ENCODE peak calls at places on chromosomes 1 and 21, in four cellular contexts. A, K, R and T are unnamed samples. For H3K36me3, the result is how much of the 10 kb centered on the place peaks cover.

GRCh38 chr1:227559926-227560325 is 3.4 kb upstream of the ZNF678 start:
- DNase-seq in A (no peak), K (no peak), R (no peak), T (no peak)

GRCh38 chr1:234163267-234163919 is 209.9 kb upstream of the COA6 start:
- DNase-seq in R (no peak), A (no peak), K (no peak), T (no peak)

GRCh38 chr1:60280764-60281278 is 207.3 kb upstream of the C1orf87 start:
- DNase-seq in A (no peak), K (no peak), R (no peak), T (no peak)

GRCh38 chr1:197521118-197521739 is 253.2 kb downstream of the CRB1 start:
- DNase-seq in A (peak), K (peak), R (no peak), T (peak)

GRCh38 chr1:147624011-147624410 is 46.3 kb downstream of the ACP6 start:
- DNase-seq in R (no peak), K (no peak), A (no peak), T (no peak)

GRCh38 chr1:246891105-246891504 is 40.6 kb downstream of the AHCTF1 start:
- DNase-seq in K (no peak), A (no peak), R (no peak), T (no peak)

GRCh38 chr1:161175771-161176453 is 1.4 kb downstream of the B4GALT3 start:
- DNase-seq in K (no peak), A (no peak), R (no peak), T (no peak)

GRCh38 chr1:89900791-89901708 is 80.2 kb downstream of the LRRC8D start:
- DNase-seq in R (no peak), K (no peak), A (no peak), T (no peak)

GRCh38 chr1:150106331-150106730 is 38.8 kb downstream of the VPS45 start:
- DNase-seq in K (peak), A (peak), R (no peak), T (no peak)

GRCh38 chr1:45840704-45841103 is 37.3 kb downstream of the MAST2 start:
- DNase-seq in K (no peak), A (no peak), R (no peak), T (peak)

GRCh38 chr1:8439015-8439702 is 121.2 kb downstream of the SLC45A1 start:
- DNase-seq in R (no peak), K (peak), A (peak), T (peak)

GRCh38 chr1:32954183-32954582 is 10.4 kb downstream of the RNF19B start:
- DNase-seq in K (no peak), R (peak), A (peak), T (no peak)

GRCh38 chr1:115183711-115184259 is 94.5 kb upstream of the TSPAN2 start:
- DNase-seq in R (no peak), A (peak), K (no peak), T (no peak)

GRCh38 chr21:24514081-24514733 is 1093.1 kb downstream of the MRPL39 start:
- DNase-seq in R (no peak), A (no peak), K (peak), T (peak)

GRCh38 chr1:24379733-24380315 is 33.8 kb downstream of the STPG1 start:
- DNase-seq in K (peak), R (no peak), A (peak), T (no peak)

GRCh38 chr1:160674415-160674814 is 27.6 kb upstream of the SLAMF1 start:
- DNase-seq in R (no peak), K (no peak), A (no peak), T (no peak)

GRCh38 chr1:26259578-26259977 is 20.3 kb upstream of the SH3BGRL3 start:
- DNase-seq in K (no peak), R (no peak), A (no peak), T (no peak)

GRCh38 chr21:33762798-33763572 is 120.7 kb downstream of the ITSN1 start:
- DNase-seq in R (no peak), A (peak), K (peak), T (no peak)

GRCh38 chr21:33767236-33767635 is 124.9 kb downstream of the ITSN1 start:
- DNase-seq in K (peak), A (peak), R (no peak), T (no peak)

GRCh38 chr21:33763573-33763881 is 121.2 kb downstream of the ITSN1 start:
- DNase-seq in A (no peak), K (no peak), R (no peak), T (no peak)

GRCh38 chr21:33760641-33761103 is 118.4 kb downstream of the ITSN1 start:
- DNase-seq in A (peak), R (no peak), K (peak), T (no peak)

GRCh38 chr21:33761104-33762036 is 119.1 kb downstream of the ITSN1 start:
- DNase-seq in R (peak), K (peak), A (peak), T (no peak)
- H3K9ac ChIP-seq in R (no peak), K (peak), A (peak), T (no peak)

GRCh38 chr1:248856176-248856575 is 2.7 kb downstream of the ZNF692 start:
- DNase-seq in A (no peak), R (no peak), K (no peak), T (no peak)
- H3K36me3 ChIP-seq in A (under half), R (under half), K (under half), T (under half)

GRCh38 chr1:12745992-12746323 is at the start of gene CFAP107:
- DNase-seq in A (no peak), K (no peak), R (no peak), T (no peak)
- H3K9ac ChIP-seq in A (no peak), K (no peak), R (no peak), T (no peak)

GRCh38 chr21:43757601-43758000 is 18.5 kb downstream of the CSTB start:
- DNase-seq in A (no peak), K (no peak), R (no peak), T (no peak)
- H3K36me3 ChIP-seq in A (under half), K (half or more), R (half or more), T (under half)

DNA sequence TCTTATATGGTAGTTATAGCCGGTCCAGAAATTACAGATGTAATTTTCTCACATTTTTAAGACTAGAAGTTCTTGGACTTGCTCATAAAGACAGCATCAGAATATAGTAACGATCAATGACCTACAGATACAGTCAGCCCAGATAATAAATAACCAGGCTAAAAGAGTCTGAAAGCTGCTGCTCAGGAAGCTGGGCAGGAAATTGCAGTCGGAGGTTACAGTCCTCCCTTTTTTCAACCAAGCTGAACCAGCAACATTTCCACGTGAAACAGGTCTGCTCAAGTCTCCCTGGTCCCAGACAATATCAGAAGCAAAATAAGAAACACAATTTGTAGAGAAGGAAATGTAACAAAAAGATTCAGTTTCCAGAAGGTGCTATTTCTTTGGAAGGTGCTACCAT is 457.4 kb downstream of the SIPA1L2 start:
- DNase-seq in R (no peak), K (no peak), A (no peak), T (no peak)
- H3K9ac ChIP-seq in R (no peak), K (no peak), A (no peak), T (no peak)

GRCh38 chr1:151759241-151759640 is 4.1 kb downstream of the MRPL9 start:
- DNase-seq in A (peak), R (no peak), K (peak), T (no peak)
- H3K36me3 ChIP-seq in A (under half), R (under half), K (under half), T (under half)